ENCODE peak calls at places on chromosomes 12 and 14, in nine cellular contexts. Z is tibial artery, E is bronchial epithelial cell, M is GM20000, W is epithelial cell of proximal tubule, U is HCT116, L is GM12864, Y is fibroblast of mammary gland, V is B cell. F is an unnamed sample.

GRCh38 chr12:114692558-114693531 is 8.9 kb upstream of the TBX3 start:
- DNase-seq in Z (no peak), E (no peak), M (no peak), W (no peak), U (no peak), L (no peak), Y (no peak), V (no peak), F (no peak)

GRCh38 chr12:40446385-40446784 is 221.6 kb downstream of the LRRK2 start:
- DNase-seq in Z (no peak), E (peak; percentile 50), M (peak; percentile 35), W (no peak), U (peak; percentile 3), L (no peak), Y (peak; percentile 13), V (no peak), F (no peak)

GRCh38 chr12:91763654-91764439 is 381.8 kb downstream of the BTG1 start:
- DNase-seq in Z (no peak), E (no peak), M (no peak), W (no peak), U (no peak), L (no peak), Y (no peak), V (no peak), F (no peak)

GRCh38 chr12:52896190-52897100 is 8.4 kb downstream of the KRT8 start:
- DNase-seq in Z (no peak), E (no peak), M (no peak), W (no peak), U (no peak), L (no peak), Y (no peak), V (no peak), F (no peak)

GRCh38 chr14:53692451-53693330 is 263.9 kb downstream of the BMP4 start:
- DNase-seq in Z (no peak), E (no peak), M (no peak), W (no peak), U (no peak), L (no peak), Y (no peak), V (no peak), F (no peak)

GRCh38 chr14:69708586-69709169 is 58.3 kb upstream of the SRSF5 start:
- DNase-seq in Z (no peak), E (no peak), M (no peak), W (no peak), U (no peak), L (no peak), Y (no peak), V (no peak), F (no peak)

GRCh38 chr12:53338916-53339315 is 2.8 kb upstream of the SP7 start:
- DNase-seq in Z (no peak), E (no peak), M (peak; percentile 9), W (no peak), U (no peak), L (no peak), Y (no peak), V (no peak), F (no peak)

GRCh38 chr12:77122236-77122635 is 56.9 kb upstream of the E2F7 start:
- DNase-seq in Z (no peak), E (peak; percentile 95), M (no peak), W (peak; percentile 83), U (peak; percentile 57), L (no peak), Y (peak; percentile 95), V (no peak), F (no peak)

GRCh38 chr14:22986508-22987054 is 4.2 kb upstream of the AJUBA start:
- DNase-seq in Z (peak; percentile 92), E (peak; percentile 82), M (peak; percentile 84), W (no peak), U (peak; percentile 81), L (peak; percentile 69), Y (peak; percentile 88), V (peak; percentile 88), F (peak; percentile 90)

GRCh38 chr14:55249423-55249822 is 21.8 kb upstream of the FBXO34 start:
- DNase-seq in Z (no peak), E (peak; percentile 35), M (no peak), W (peak; percentile 63), U (no peak), L (no peak), Y (peak; percentile 81), V (no peak), F (no peak)

DNA sequence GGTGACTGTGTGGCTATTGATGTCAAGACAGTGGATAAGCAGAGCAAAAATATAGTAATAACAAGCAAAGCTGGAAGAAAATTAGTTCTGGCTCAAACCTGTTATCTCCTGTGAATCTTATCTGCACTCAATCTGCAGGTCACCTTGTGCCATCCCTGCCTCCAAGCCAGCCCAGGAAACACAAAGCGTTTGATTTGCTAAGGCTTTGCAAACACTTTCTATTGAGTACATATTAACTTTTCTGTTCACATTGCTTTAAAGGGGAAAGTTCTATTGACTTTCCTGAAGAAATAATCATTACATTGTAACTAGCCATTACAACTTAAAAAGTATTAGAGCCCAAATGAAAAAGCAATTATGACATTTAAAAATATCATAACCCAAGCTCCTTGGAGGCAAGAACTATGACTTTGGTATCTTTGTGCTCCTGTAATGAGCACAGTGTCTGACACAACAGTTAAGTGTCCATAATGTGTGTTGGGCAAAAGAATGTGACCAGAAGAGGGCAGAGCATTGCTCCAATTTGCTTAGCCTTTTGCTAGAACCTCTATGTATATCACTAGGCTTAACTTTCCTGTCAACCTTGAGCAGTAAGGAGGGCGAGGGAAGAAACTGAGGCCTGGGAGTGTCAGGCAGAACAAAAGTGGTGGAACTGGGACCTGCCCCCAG is 24.7 kb downstream of the SERPINA3 start:
- DNase-seq in Z (no peak), E (no peak), M (no peak), W (no peak), U (peak; percentile 19), L (no peak), Y (peak; percentile 35), V (no peak), F (no peak)
- TF ChIP-seq CTCF in Z (no peak), E (peak; percentile 12), M (no peak), W (peak; percentile 38), U (peak; percentile 28), L (peak; percentile 18), Y (peak; percentile 36), V (no peak), F (peak; percentile 16)

GRCh38 chr14:29274890-29275651 is 508.5 kb downstream of the FOXG1 start:
- DNase-seq in Z (no peak), E (no peak), M (no peak), W (no peak), U (no peak), L (no peak), Y (no peak), V (no peak), F (no peak)

GRCh38 chr14:29278301-29278700 is 511.7 kb downstream of the FOXG1 start:
- DNase-seq in Z (no peak), E (no peak), M (no peak), W (no peak), U (no peak), L (no peak), Y (no peak), V (no peak), F (no peak)

GRCh38 chr14:29271669-29272068 is 505.1 kb downstream of the FOXG1 start:
- DNase-seq in Z (no peak), E (no peak), M (no peak), W (no peak), U (no peak), L (no peak), Y (no peak), V (no peak), F (no peak)

GRCh38 chr14:29273513-29273912 is 506.9 kb downstream of the FOXG1 start:
- DNase-seq in Z (no peak), E (no peak), M (no peak), W (no peak), U (no peak), L (no peak), Y (no peak), V (no peak), F (no peak)
- TF ChIP-seq CTCF in Z (no peak), E (no peak), M (no peak), W (no peak), U (no peak), L (no peak), Y (peak; percentile 13), V (no peak), F (no peak)

GRCh38 chr12:103330672-103331071 is 165.1 kb downstream of the C12orf42 start:
- DNase-seq in Z (no peak), E (no peak), M (no peak), W (no peak), U (no peak), L (no peak), Y (no peak), V (no peak), F (no peak)

GRCh38 chr12:103336940-103337339 is 158.8 kb downstream of the C12orf42 start:
- DNase-seq in Z (no peak), E (no peak), M (no peak), W (no peak), U (no peak), L (no peak), Y (no peak), V (no peak), F (no peak)

GRCh38 chr12:103331643-103332042 is 164.1 kb downstream of the C12orf42 start:
- DNase-seq in Z (no peak), E (no peak), M (no peak), W (no peak), U (no peak), L (no peak), Y (no peak), V (no peak), F (no peak)

GRCh38 chr12:103334447-103334846 is 161.3 kb downstream of the C12orf42 start:
- DNase-seq in Z (no peak), E (no peak), M (no peak), W (no peak), U (no peak), L (no peak), Y (no peak), V (no peak), F (no peak)

DNA sequence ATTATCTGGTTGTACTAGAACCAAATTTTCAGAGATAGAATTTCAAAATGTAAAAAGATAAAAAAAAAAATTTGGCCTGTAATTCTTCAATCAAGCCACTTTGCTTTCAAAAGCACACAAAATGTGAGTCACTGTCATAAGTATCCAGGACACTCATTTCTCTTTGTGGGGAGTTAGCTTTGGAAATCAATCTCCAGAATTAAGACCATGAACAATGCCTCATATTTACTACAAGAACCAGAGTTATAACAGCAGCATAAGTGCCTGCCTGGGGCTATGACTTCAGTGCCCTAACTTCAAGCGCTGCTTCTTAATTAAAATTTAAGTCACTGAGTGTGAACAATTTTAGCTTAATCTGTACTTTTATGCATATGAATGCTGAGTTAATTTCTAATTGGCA is 162.1 kb downstream of the C12orf42 start:
- DNase-seq in Z (no peak), E (no peak), M (no peak), W (no peak), U (no peak), L (no peak), Y (no peak), V (no peak), F (no peak)
- TF ChIP-seq CTCF in Z (no peak), E (no peak), M (no peak), W (no peak), U (no peak), L (no peak), Y (no peak), V (no peak), F (no peak)

DNA sequence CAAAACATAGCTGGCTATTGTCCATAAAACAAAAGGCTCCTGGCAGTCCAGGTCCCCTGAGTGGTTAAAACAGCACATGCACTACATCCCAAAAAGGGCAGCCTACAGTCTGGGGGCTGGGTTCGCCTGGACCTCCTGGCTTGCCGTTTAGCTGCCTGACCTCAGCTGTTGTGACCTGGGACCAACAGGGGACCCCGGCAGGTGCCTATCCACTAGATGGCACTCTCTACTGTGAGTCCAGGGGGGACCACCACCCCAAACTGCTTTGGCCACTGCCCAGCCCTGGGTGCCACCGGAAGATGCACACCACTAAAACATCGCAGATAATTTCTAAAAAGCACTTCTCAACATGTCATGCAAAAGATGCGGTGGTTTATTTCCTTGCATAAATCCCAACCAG is 2.9 kb upstream of the RTL1 start:
- DNase-seq in Z (no peak), E (no peak), M (peak; percentile 12), W (no peak), U (no peak), L (no peak), Y (no peak), V (no peak), F (no peak)
- TF ChIP-seq CTCF in Z (no peak), E (peak; percentile 16), M (no peak), W (peak; percentile 50), U (peak; percentile 69), L (peak; percentile 10), Y (peak; percentile 15), V (no peak), F (no peak)

F was measured in breast epithelium.